ENCODE peak calls at places on chromosomes 2 and 18, in eight cellular contexts. One of them, this sample, is unnamed.

GRCh38 chr2:110677080-110677479 is 783 bp downstream of the BUB1 start:
- DNase-seq in NCI-H1092: no peak
- DNase-seq in caudate nucleus: no peak
- DNase-seq in choroid plexus epithelial cell: no peak
- DNase-seq in AG08395: no peak
- DNase-seq in ovary: no peak
- DNase-seq in nephron progenitor cell: no peak
- DNase-seq in NCI-H774: no peak
- DNase-seq in this sample: no peak

GRCh38 chr2:59277656-59278055 is 1036.5 kb upstream of the FANCL start:
- DNase-seq in NCI-H1092: no peak
- DNase-seq in caudate nucleus: no peak
- DNase-seq in choroid plexus epithelial cell: peak
- DNase-seq in AG08395: no peak
- DNase-seq in ovary: no peak
- DNase-seq in nephron progenitor cell: no peak
- DNase-seq in NCI-H774: no peak
- DNase-seq in this sample: no peak

GRCh38 chr2:188675391-188676011 is 298.7 kb upstream of the COL3A1 start:
- DNase-seq in NCI-H1092: no peak
- DNase-seq in caudate nucleus: no peak
- DNase-seq in choroid plexus epithelial cell: peak
- DNase-seq in AG08395: peak
- DNase-seq in ovary: no peak
- DNase-seq in nephron progenitor cell: no peak
- DNase-seq in NCI-H774: no peak
- DNase-seq in this sample: no peak

GRCh38 chr18:50097702-50098101 is 97.2 kb downstream of the MYO5B start:
- DNase-seq in NCI-H1092: no peak
- DNase-seq in caudate nucleus: no peak
- DNase-seq in choroid plexus epithelial cell: no peak
- DNase-seq in AG08395: peak
- DNase-seq in ovary: no peak
- DNase-seq in nephron progenitor cell: no peak
- DNase-seq in NCI-H774: no peak
- DNase-seq in this sample: no peak

GRCh38 chr2:30366199-30366691 is 80.8 kb upstream of the LCLAT1 start:
- DNase-seq in NCI-H1092: no peak
- DNase-seq in caudate nucleus: no peak
- DNase-seq in choroid plexus epithelial cell: no peak
- DNase-seq in AG08395: peak
- DNase-seq in ovary: no peak
- DNase-seq in nephron progenitor cell: no peak
- DNase-seq in NCI-H774: no peak
- DNase-seq in this sample: peak

GRCh38 chr18:78890388-78890787 is 89.2 kb upstream of the SALL3 start:
- DNase-seq in NCI-H1092: no peak
- DNase-seq in caudate nucleus: no peak
- DNase-seq in choroid plexus epithelial cell: no peak
- DNase-seq in AG08395: no peak
- DNase-seq in ovary: no peak
- DNase-seq in nephron progenitor cell: no peak
- DNase-seq in NCI-H774: no peak
- DNase-seq in this sample: no peak

GRCh38 chr18:62521588-62521987 is 1.2 kb upstream of the ZCCHC2 start:
- DNase-seq in NCI-H1092: no peak
- DNase-seq in caudate nucleus: no peak
- DNase-seq in choroid plexus epithelial cell: peak
- DNase-seq in AG08395: no peak
- DNase-seq in ovary: no peak
- DNase-seq in nephron progenitor cell: no peak
- DNase-seq in NCI-H774: no peak
- DNase-seq in this sample: no peak

GRCh38 chr2:85913854-85914524 is 25.2 kb upstream of the ST3GAL5 start:
- DNase-seq in NCI-H1092: no peak
- DNase-seq in caudate nucleus: no peak
- DNase-seq in choroid plexus epithelial cell: peak
- DNase-seq in AG08395: peak
- DNase-seq in ovary: no peak
- DNase-seq in nephron progenitor cell: no peak
- DNase-seq in NCI-H774: no peak
- DNase-seq in this sample: no peak

GRCh38 chr2:196959750-196960392 is 33.4 kb upstream of the PGAP1 start:
- DNase-seq in NCI-H1092: no peak
- DNase-seq in caudate nucleus: no peak
- DNase-seq in choroid plexus epithelial cell: peak
- DNase-seq in AG08395: peak
- DNase-seq in ovary: no peak
- DNase-seq in nephron progenitor cell: no peak
- DNase-seq in NCI-H774: no peak
- DNase-seq in this sample: no peak

GRCh38 chr2:18834341-18834740 is 245.0 kb upstream of the NT5C1B start:
- DNase-seq in NCI-H1092: no peak
- DNase-seq in caudate nucleus: no peak
- DNase-seq in choroid plexus epithelial cell: peak
- DNase-seq in AG08395: peak
- DNase-seq in ovary: no peak
- DNase-seq in nephron progenitor cell: no peak
- DNase-seq in NCI-H774: no peak
- DNase-seq in this sample: no peak